ENCODE peak calls at places on chromosomes 11 and 22, in six cellular contexts. U, B, T, S, K and A are unnamed samples.

GRCh38 chr11:22879615-22880014 is 19.3 kb upstream of the CCDC179 start:
- DNase-seq in U (no peak), B (no peak), T (peak), S (no peak), K (no peak), A (no peak)

GRCh38 chr11:14812776-14813175 is 79.3 kb downstream of the CYP2R1 start:
- DNase-seq in U (no peak), B (no peak), T (no peak), S (no peak), K (no peak), A (no peak)

GRCh38 chr11:121420398-121420797 is 31.7 kb upstream of the SORL1 start:
- DNase-seq in U (no peak), B (no peak), T (no peak), S (peak), K (no peak), A (no peak)

GRCh38 chr11:32658639-32659406 is 75.2 kb downstream of the EIF3M start:
- DNase-seq in U (no peak), B (no peak), T (peak), S (no peak), K (no peak), A (no peak)

GRCh38 chr11:1455763-1456060 is 30.9 kb downstream of the MOB2 start:
- DNase-seq in U (no peak), B (no peak), T (no peak), S (no peak), K (no peak), A (no peak)

GRCh38 chr11:64164392-64165312 is 1.3 kb downstream of the MACROD1 start:
- DNase-seq in U (no peak), B (no peak), T (no peak), S (no peak), K (no peak), A (no peak)

GRCh38 chr22:24423519-24424000 is 3.8 kb upstream of the ADORA2A start:
- DNase-seq in U (peak), B (no peak), T (no peak), S (peak), K (peak), A (peak)

GRCh38 chr11:3808846-3809623 is 675 bp downstream of the PGAP2 start:
- DNase-seq in U (peak), B (no peak), T (peak), S (peak), K (peak), A (no peak)

GRCh38 chr11:22920939-22921565 is 60.8 kb upstream of the CCDC179 start:
- DNase-seq in U (peak), B (no peak), T (peak), S (peak), K (no peak), A (no peak)

GRCh38 chr22:46125816-46126770 is 24.2 kb upstream of the PPARA start:
- DNase-seq in U (no peak), B (no peak), T (no peak), S (no peak), K (peak), A (no peak)

GRCh38 chr11:62708423-62709261 is 1.2 kb downstream of the GNG3 start:
- DNase-seq in U (peak), B (no peak), T (no peak), S (no peak), K (peak), A (no peak)

GRCh38 chr11:117319214-117319840 is 3.3 kb upstream of the BACE1 start:
- DNase-seq in U (no peak), B (no peak), T (peak), S (no peak), K (no peak), A (no peak)

GRCh38 chr11:13942908-13943505 is 19.5 kb upstream of the SPON1 start:
- DNase-seq in U (no peak), B (no peak), T (peak), S (no peak), K (no peak), A (no peak)

GRCh38 chr11:96154802-96155520 is 188.0 kb downstream of the MAML2 start:
- DNase-seq in U (no peak), B (no peak), T (peak), S (no peak), K (no peak), A (no peak)

GRCh38 chr11:9616858-9617257 is 43.4 kb downstream of the WEE1 start:
- DNase-seq in U (no peak), B (no peak), T (no peak), S (no peak), K (no peak), A (no peak)

GRCh38 chr11:57150454-57150917 is 31.3 kb upstream of the LRRC55 start:
- DNase-seq in U (peak), B (no peak), T (peak), S (no peak), K (no peak), A (no peak)

GRCh38 chr22:38923463-38924196 is 33.8 kb upstream of the APOBEC3A start:
- DNase-seq in U (peak), B (peak), T (peak), S (no peak), K (peak), A (no peak)

GRCh38 chr11:123461164-123461563 is 31.1 kb downstream of the GRAMD1B start:
- DNase-seq in U (no peak), B (peak), T (no peak), S (no peak), K (no peak), A (no peak)

GRCh38 chr11:96241351-96241841 is 101.6 kb downstream of the MAML2 start:
- DNase-seq in U (peak), B (no peak), T (no peak), S (no peak), K (peak), A (no peak)

GRCh38 chr22:38733329-38734202 is 22.2 kb downstream of the SUN2 start:
- DNase-seq in U (peak), B (peak), T (peak), S (peak), K (peak), A (no peak)

GRCh38 chr11:113377606-113378005 is 10.0 kb upstream of the ANKK1 start:
- DNase-seq in U (no peak), B (no peak), T (peak), S (no peak), K (no peak), A (no peak)

GRCh38 chr11:62144641-62145255 is 20.9 kb downstream of the INCENP start:
- DNase-seq in U (no peak), B (peak), T (no peak), S (no peak), K (peak), A (no peak)

DNA sequence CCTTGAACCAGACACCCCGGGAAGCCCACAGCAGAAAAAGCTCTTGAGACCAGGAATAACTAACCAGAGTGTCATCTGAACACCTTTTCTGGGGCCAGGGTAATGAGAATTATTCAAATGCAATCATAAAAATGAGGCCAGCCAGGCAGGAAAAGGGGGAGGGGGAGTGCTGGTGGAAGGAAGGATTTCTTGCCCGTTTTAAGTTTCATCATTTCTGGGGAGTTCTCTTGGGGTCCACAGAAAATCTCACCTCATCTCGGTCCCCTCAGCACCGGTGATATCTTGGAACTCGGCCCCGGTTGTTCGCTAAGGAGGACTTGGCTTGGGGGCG is 495 bp upstream of the PKNOX2 start:
- DNase-seq in U (no peak), B (no peak), T (no peak), S (no peak), K (no peak), A (no peak)
- H3K4me3 ChIP-seq in U (no peak), B (peak), T (peak), S (no peak), K (peak), A (no peak)

GRCh38 chr11:36577859-36578258 is 10.1 kb downstream of the RAG1 start:
- DNase-seq in U (no peak), B (no peak), T (peak), S (no peak), K (no peak), A (no peak)

GRCh38 chr11:36578458-36578857 is 10.7 kb downstream of the RAG1 start:
- DNase-seq in U (no peak), B (no peak), T (peak), S (no peak), K (no peak), A (no peak)

GRCh38 chr11:36581536-36581935 is 12.8 kb upstream of the IFTAP start:
- DNase-seq in U (no peak), B (no peak), T (no peak), S (no peak), K (no peak), A (no peak)

GRCh38 chr11:36586543-36586942 is 7.8 kb upstream of the IFTAP start:
- DNase-seq in U (no peak), B (no peak), T (no peak), S (no peak), K (no peak), A (no peak)

GRCh38 chr11:36583667-36584066 is 10.6 kb upstream of the IFTAP start:
- DNase-seq in U (no peak), B (no peak), T (no peak), S (no peak), K (no peak), A (no peak)
- TF ChIP-seq CTCF in U (no peak), B (no peak), T (no peak), S (no peak), K (no peak), A (no peak)

DNA sequence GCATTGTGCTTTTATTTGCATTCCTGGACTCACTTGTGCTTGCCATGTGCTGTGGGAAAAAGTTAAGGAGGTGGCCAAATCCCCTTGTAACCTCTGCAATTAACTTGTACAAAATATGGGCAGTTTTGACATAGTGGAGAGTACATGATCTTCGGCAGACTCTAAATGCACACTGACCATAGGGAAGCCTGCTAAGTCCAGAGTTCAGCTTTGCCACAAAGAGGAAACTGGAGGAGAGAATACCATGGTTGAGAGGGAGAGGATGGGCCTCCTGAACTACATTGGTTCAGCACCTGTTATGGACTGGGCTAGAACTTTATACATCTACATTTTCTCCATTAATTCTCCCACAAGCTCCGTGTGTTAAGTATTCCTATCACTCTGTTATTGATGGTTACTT is 37.5 kb upstream of the CEP295 start:
- DNase-seq in U (no peak), B (no peak), T (no peak), S (no peak), K (no peak), A (no peak)
- H3K4me3 ChIP-seq in U (no peak), B (no peak), T (no peak), S (no peak), K (no peak), A (no peak)

GRCh38 chr22:20438066-20438677 is 547 bp upstream of the SCARF2 start:
- DNase-seq in U (peak), B (no peak), T (peak), S (no peak), K (peak), A (no peak)

GRCh38 chr22:20439556-20439927 is 1.9 kb upstream of the SCARF2 start:
- DNase-seq in U (no peak), B (no peak), T (no peak), S (no peak), K (no peak), A (no peak)

GRCh38 chr22:20439928-20440575 is 2.4 kb upstream of the SCARF2 start:
- DNase-seq in U (no peak), B (no peak), T (no peak), S (no peak), K (no peak), A (no peak)

GRCh38 chr22:20437253-20438065 is at the start of gene SCARF2:
- DNase-seq in U (peak), B (no peak), T (peak), S (no peak), K (no peak), A (no peak)

DNA sequence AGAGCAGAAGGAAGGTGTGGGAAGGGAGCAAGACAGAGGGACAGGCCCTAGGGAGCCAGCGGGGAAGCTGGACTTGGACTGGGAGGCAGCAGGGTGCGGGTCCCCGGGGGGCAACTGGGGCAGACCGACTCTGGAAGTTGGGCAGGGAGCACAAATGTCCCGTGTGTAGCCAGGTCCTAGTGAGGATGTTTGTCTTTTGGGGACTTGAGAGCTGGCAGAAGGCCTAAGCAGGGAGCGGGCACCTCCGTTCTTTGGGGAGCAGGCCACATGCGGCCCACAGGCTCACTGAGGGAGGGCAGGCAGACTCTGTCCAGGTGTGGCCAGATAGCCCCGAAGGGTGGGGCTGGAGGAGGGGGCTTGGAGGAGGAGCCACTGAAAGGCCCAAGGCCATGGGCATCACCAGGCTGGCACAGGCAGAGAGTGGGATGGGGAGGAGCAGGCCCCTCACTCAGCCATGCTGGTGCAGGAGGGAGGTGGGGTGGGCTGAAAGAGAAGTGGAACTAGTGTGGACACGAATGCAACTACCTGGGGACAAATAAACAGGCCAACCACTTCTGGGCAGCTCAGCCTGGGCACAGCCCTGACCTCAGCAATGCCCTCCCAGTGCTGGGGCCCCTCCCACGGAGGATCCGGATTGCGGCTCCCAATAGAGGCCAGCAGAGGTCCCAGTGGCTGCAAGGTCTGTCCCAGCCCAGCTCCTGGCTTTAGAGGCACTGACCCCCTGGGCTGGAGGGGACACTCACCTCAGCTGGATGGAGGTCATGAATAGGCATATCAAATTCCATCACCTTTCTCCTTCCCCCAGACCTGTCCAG is 1.3 kb upstream of the SCARF2 start:
- DNase-seq in U (no peak), B (no peak), T (no peak), S (no peak), K (peak), A (no peak)
- TF ChIP-seq CTCF in U (no peak), B (peak), T (peak), S (no peak), K (no peak), A (no peak)

DNA sequence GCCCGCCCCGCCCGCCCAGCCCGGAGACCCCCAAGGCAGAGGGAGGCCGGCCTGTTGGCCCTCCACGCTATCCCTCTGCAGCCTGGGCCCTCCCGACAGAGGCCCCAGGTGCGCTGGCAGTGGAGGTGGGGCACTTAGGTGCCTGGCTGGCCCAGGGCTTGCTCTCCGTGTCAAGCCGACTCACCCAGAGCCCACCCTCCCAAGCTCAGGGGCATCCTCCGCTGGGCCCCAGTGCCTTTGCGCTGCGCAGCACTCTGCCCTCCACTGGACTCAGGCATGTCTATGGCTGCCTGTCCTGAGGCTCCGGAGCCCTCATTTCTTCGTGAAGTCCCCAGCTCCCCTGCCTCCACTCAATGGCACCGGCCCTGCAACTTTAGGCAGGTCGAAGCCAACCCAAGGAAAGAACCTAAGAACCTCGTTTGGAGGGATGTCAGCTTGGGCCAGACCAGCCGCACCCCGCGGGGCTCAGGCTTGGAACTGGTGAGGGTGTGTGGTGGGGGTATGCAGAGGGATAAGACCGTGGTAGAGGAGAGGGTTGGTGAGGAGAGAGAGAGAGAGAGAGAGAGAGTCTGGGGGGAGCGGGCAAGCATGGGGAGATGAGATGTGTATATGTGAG is 6.1 kb downstream of the SMIM45 start:
- DNase-seq in U (no peak), B (no peak), T (no peak), S (no peak), K (no peak), A (peak)
- H3K4me3 ChIP-seq in U (no peak), B (peak), T (no peak), S (peak), K (peak), A (no peak)

GRCh38 chr11:69240332-69241074 is 53.5 kb upstream of the MYEOV start:
- DNase-seq in U (peak), B (peak), T (no peak), S (no peak), K (peak), A (no peak)
- TF ChIP-seq CTCF in U (peak), B (no peak), T (peak), S (peak), K (no peak), A (peak)